ENCODE peak calls at places on chromosomes 7 and 10, in four cellular contexts. T is GM23338, K is H1, N is hepatocyte. M is an unnamed sample.
A peak's percentile ranks its signal among the peaks of the same experiment; 100 is the strongest.

GRCh38 chr7:16732828-16733227 is 20.7 kb upstream of the TSPAN13 start:
- DNase-seq in K (no peak), N (no peak), T (no peak), M (no peak)

GRCh38 chr10:70846795-70847194 is 31.0 kb downstream of the SGPL1 start:
- DNase-seq in N (no peak), T (no peak), K (no peak), M (no peak)

GRCh38 chr10:88499569-88500470 is 83.3 kb downstream of the RNLS start:
- DNase-seq in T (peak; percentile 36), K (no peak), N (no peak), M (no peak)

GRCh38 chr7:92155108-92155755 is 21.0 kb upstream of the CYP51A1 start:
- DNase-seq in K (no peak), N (no peak), T (no peak), M (no peak)

GRCh38 chr10:96266118-96266770 is 5.1 kb downstream of the BLNK start:
- DNase-seq in N (no peak), K (no peak), T (no peak), M (no peak)

GRCh38 chr10:96390460-96390864 is 31.7 kb upstream of the OPALIN start:
- DNase-seq in K (no peak), T (no peak), N (no peak), M (no peak)

GRCh38 chr10:42950606-42951485 is 126.0 kb upstream of the RET start:
- DNase-seq in K (peak; percentile 44), T (no peak), N (no peak), M (no peak)

GRCh38 chr7:1197997-1198632 is 34.6 kb upstream of the UNCX start:
- DNase-seq in T (no peak), N (peak; percentile 57), K (no peak), M (no peak)

GRCh38 chr10:92387289-92387940 is 96.4 kb downstream of the MARCHF5 start:
- DNase-seq in N (peak; percentile 89), T (peak; percentile 100), K (peak; percentile 94), M (peak; percentile 58)

GRCh38 chr10:70814126-70814525 is 1.6 kb upstream of the SGPL1 start:
- DNase-seq in N (no peak), T (no peak), K (no peak), M (no peak)

GRCh38 chr7:6530626-6531491 is 20.4 kb downstream of the GRID2IP start:
- DNase-seq in T (peak; percentile 86), K (peak; percentile 91), N (no peak), M (peak; percentile 78)

GRCh38 chr7:53531-53930 is 138.8 kb upstream of the FAM20C start:
- DNase-seq in N (no peak), K (no peak), T (no peak), M (no peak)

GRCh38 chr10:11658801-11659368 is 47.4 kb upstream of the USP6NL start:
- DNase-seq in N (no peak), K (no peak), T (no peak), M (no peak)

GRCh38 chr7:31935115-31935514 is 135.1 kb downstream of the PDE1C start:
- DNase-seq in T (no peak), K (no peak), N (no peak), M (no peak)

GRCh38 chr10:127145173-127145572 is 51.2 kb downstream of the INSYN2A start:
- DNase-seq in T (no peak), K (no peak), N (no peak), M (no peak)

GRCh38 chr7:293681-294439 is 3.9 kb downstream of the FOXL3 start:
- DNase-seq in N (no peak), K (no peak), T (no peak), M (no peak)

GRCh38 chr7:130398751-130399150 is 18.5 kb downstream of the CPA1 start:
- DNase-seq in T (no peak), K (no peak), N (no peak), M (no peak)

GRCh38 chr7:37820708-37821468 is 27.5 kb upstream of the NME8 start:
- DNase-seq in K (no peak), T (no peak), N (no peak), M (no peak)

GRCh38 chr7:128167316-128167691 is 73.8 kb upstream of the LEP start:
- DNase-seq in N (peak; percentile 76), T (peak; percentile 72), K (no peak), M (no peak)

GRCh38 chr10:79222186-79222585 is 125.1 kb upstream of the PPIF start:
- DNase-seq in K (no peak), T (no peak), N (no peak), M (no peak)

GRCh38 chr7:128853691-128854298 is 8.9 kb upstream of the ATP6V1F start:
- DNase-seq in T (no peak), N (no peak), K (no peak), M (no peak)

GRCh38 chr10:30719832-30720231 is 90.3 kb upstream of the LYZL2 start:
- DNase-seq in T (no peak), N (no peak), K (no peak), M (no peak)

GRCh38 chr7:12596225-12596790 is 25.8 kb downstream of the SCIN start:
- DNase-seq in T (no peak), K (no peak), N (no peak), M (no peak)

GRCh38 chr7:153939177-153939576 is 113.0 kb upstream of the DPP6 start:
- DNase-seq in N (no peak), K (no peak), T (no peak), M (no peak)

GRCh38 chr10:70604106-70604505 is 1.6 kb upstream of the PRF1 start:
- DNase-seq in T (no peak), N (no peak), K (no peak), M (no peak)

GRCh38 chr10:3779146-3779707 is 5.8 kb downstream of the KLF6 start:
- DNase-seq in K (no peak), N (no peak), T (no peak), M (no peak)

GRCh38 chr7:28671526-28671925 is 259.2 kb downstream of the CREB5 start:
- DNase-seq in T (no peak), N (no peak), K (no peak), M (no peak)

GRCh38 chr10:60123668-60124067 is 217.3 kb upstream of the CCDC6 start:
- DNase-seq in N (no peak), K (no peak), T (no peak), M (no peak)

GRCh38 chr10:77795426-77796055 is 131.0 kb downstream of the DLG5 start:
- DNase-seq in T (no peak), N (no peak), K (no peak), M (no peak)

GRCh38 chr10:78780551-78780961 is 288.2 kb upstream of the ZMIZ1 start:
- DNase-seq in K (no peak), T (no peak), N (no peak), M (no peak)

GRCh38 chr7:95265634-95266033 is 58.7 kb downstream of the PON1 start:
- DNase-seq in N (no peak), T (no peak), K (no peak), M (no peak)

DNA sequence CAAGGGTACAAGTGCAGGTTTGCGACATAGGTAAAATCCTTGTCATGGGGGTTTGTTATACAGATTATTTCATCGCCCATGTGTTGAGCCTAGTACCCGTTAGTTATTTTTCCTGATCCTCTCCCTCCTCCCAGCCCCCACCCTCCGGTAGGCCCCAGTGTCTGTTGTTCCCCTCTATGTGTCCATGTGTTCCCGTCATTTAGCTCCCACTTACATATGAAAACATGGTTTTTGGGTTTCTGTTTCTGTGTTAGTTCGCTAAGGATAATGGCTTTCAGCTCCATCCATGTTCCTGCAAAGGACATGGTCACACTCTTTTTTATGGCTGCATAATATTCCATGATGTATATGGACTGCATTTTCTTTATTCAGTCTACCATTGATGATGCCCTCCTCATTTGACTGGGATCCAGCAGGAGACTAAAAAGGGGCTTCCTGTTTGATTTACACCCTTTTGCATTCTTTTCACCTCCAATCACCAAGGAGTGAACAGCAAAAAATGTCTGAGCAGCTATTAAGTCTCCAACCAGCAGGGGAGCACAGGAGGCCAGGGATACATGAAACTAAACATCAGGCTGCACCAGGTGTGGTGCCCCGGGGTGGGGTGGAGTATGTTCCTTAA is 188.2 kb downstream of the SKIDA1 start:
- DNase-seq in T (no peak), K (no peak), N (no peak), M (no peak)
- TF ChIP-seq CTCF in T (peak; percentile 22), K (peak; percentile 20), N (no peak), M (no peak)

DNA sequence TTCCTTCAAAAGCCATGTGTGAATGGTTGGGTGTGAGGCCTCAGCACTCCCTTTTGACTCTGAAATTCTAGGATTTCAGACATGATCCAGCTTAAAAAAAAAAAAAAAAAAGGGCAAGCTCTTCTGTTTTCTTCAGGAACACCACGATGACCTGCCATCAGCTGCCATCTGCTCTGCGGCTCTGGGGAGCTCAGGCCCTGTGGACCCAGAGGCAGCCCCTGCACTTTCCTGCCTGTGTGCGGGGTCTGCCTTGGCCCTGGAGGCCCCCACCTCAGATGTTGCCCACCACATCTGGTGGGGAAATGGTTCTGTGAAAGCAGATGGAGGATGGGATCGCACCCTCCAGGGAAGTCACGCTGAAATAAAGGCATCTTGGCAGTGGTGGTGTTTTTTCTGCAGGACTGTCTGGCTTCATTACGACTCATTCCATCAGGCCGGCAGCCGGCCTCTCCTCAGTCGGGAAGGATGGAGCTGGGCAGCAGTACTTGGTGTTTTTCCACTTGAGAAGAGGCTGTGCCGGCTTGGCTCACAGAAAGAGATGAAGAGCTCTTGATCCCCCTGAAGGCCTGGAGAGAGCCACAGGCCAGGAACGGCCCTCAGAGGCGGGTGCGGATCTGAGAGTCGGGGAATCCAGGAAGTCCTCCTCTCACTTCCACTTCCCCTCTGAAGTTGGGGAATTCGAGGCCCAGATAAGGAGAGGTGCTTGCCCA is 66.1 kb upstream of the AQP1 start:
- DNase-seq in N (peak; percentile 46), K (no peak), T (no peak), M (no peak)
- H3K4me2 ChIP-seq in N (no peak overlapping the region), K (no peak overlapping the region), T (no peak overlapping the region), M (no peak overlapping the region)

GRCh38 chr7:79507161-79507560 is 53.7 kb upstream of the MAGI2 start:
- DNase-seq in K (no peak), T (peak; percentile 19), N (no peak), M (no peak)

GRCh38 chr7:79506481-79506880 is 53.0 kb upstream of the MAGI2 start:
- DNase-seq in N (peak; percentile 6), T (peak; percentile 74), K (no peak), M (no peak)

GRCh38 chr7:79504607-79505389 is 51.3 kb upstream of the MAGI2 start:
- DNase-seq in T (peak; percentile 32), N (peak; percentile 33), K (no peak), M (no peak)

GRCh38 chr7:79497728-79498127 is 44.3 kb upstream of the MAGI2 start:
- DNase-seq in T (no peak), N (no peak), K (no peak), M (no peak)

DNA sequence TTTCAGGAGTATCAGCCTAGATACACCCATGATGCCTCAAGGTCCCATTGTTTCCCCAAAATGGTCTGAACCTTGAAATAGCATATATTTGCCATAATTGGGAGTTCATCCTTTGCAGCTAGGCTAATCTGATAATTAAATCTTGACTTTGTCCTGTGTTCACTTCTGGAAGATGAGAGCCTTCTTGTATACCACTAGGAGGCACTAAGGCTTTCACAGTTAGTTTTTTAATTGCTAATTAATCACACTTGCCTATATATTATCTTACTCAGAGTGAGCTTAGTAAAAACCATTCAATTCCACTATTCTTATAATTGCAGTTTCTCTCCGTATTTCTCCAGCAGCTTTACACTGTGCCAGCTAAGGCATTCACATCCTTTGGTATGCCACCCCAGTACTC is 48.7 kb upstream of the MAGI2 start:
- DNase-seq in T (peak; percentile 18), N (no peak), K (no peak), M (no peak)
- TF ChIP-seq CTCF in T (peak; percentile 57), N (peak; percentile 6), K (peak; percentile 47), M (peak; percentile 38)

DNA sequence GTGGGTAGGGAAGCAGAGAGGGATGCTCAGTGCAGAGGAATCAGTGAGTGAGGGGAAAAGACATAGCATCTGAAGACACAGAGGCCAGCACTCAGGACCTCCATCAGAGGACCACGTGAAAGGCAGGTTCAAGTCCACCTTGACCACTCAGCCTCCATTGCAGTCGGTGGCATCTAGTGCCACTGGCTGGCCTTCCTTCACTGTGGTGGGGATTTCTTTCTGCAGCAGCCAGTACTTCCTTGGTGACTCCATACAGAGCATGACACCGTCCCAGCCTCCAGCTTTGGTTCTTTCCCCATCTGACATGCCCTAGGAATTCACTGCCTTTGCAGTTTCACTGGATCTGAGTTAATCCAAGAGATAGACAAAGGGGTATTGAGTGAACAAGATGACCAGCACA is 58.0 kb downstream of the SYPL1 start:
- DNase-seq in N (no peak), K (no peak), T (no peak), M (no peak)
- H3K4me2 ChIP-seq in N (no peak overlapping the region), K (no peak overlapping the region), T (no peak overlapping the region), M (peak overlapping the region; percentile 39)

M was measured in OCI-LY7.